ENCODE peak calls at places on chromosome 5, in ten cellular contexts. N, J, X, T, D, E, L, U, W and A are unnamed samples.

GRCh38 chr5:115465416-115465815 is 79.2 kb downstream of the FEM1C start:
- DNase-seq in N (no peak), J (no peak), X (no peak), T (no peak), D (no peak), E (no peak), L (no peak), U (peak), W (no peak), A (peak)

GRCh38 chr5:72522607-72523006 is 15.4 kb upstream of the ZNF366 start:
- DNase-seq in N (no peak), J (no peak), X (no peak), T (no peak), D (no peak), E (no peak), L (no peak), U (no peak), W (no peak), A (no peak)

GRCh38 chr5:22372376-22372775 is 480.8 kb downstream of the CDH12 start:
- DNase-seq in N (no peak), J (no peak), X (no peak), T (peak), D (no peak), E (no peak), L (no peak), U (peak), W (no peak), A (no peak)

GRCh38 chr5:38013107-38013506 is 173.3 kb upstream of the GDNF start:
- DNase-seq in N (no peak), J (no peak), X (no peak), T (no peak), D (no peak), E (no peak), L (no peak), U (no peak), W (no peak), A (no peak)

GRCh38 chr5:170441385-170441784 is 52.2 kb upstream of the KCNMB1 start:
- DNase-seq in N (no peak), J (no peak), X (no peak), T (no peak), D (no peak), E (no peak), L (no peak), U (no peak), W (peak), A (no peak)

GRCh38 chr5:10018670-10019069 is 231.0 kb downstream of the ATPSCKMT start:
- DNase-seq in N (peak), J (no peak), X (no peak), T (peak), D (peak), E (no peak), L (no peak), U (peak), W (no peak), A (peak)

GRCh38 chr5:166251786-166252185 is 2039.7 kb upstream of the WWC1 start:
- DNase-seq in N (no peak), J (no peak), X (no peak), T (no peak), D (no peak), E (no peak), L (no peak), U (no peak), W (no peak), A (no peak)

GRCh38 chr5:27241564-27242257 is 203.3 kb upstream of the CDH9 start:
- DNase-seq in N (peak), J (no peak), X (no peak), T (peak), D (peak), E (no peak), L (no peak), U (peak), W (no peak), A (peak)

GRCh38 chr5:108315829-108316228 is 66.1 kb downstream of the FBXL17 start:
- DNase-seq in N (no peak), J (no peak), X (no peak), T (no peak), D (no peak), E (no peak), L (no peak), U (no peak), W (no peak), A (no peak)

GRCh38 chr5:6583049-6583880 is 49.6 kb downstream of the NSUN2 start:
- DNase-seq in N (no peak), J (peak), X (no peak), T (peak), D (no peak), E (peak), L (peak), U (no peak), W (no peak), A (peak)

GRCh38 chr5:116013207-116013777 is 19.0 kb upstream of the ARL14EPL start:
- DNase-seq in N (no peak), J (no peak), X (no peak), T (peak), D (no peak), E (no peak), L (no peak), U (peak), W (no peak), A (no peak)

GRCh38 chr5:59328801-59329296 is 564.7 kb downstream of the PDE4D start:
- DNase-seq in N (no peak), J (no peak), X (no peak), T (peak), D (peak), E (no peak), L (peak), U (peak), W (no peak), A (peak)

GRCh38 chr5:63400079-63400478 is 562.2 kb downstream of the HTR1A start:
- DNase-seq in N (no peak), J (no peak), X (no peak), T (no peak), D (no peak), E (no peak), L (peak), U (no peak), W (no peak), A (no peak)

GRCh38 chr5:177595991-177596774 is 3.7 kb upstream of the B4GALT7 start:
- DNase-seq in N (no peak), J (no peak), X (no peak), T (no peak), D (no peak), E (no peak), L (no peak), U (no peak), W (no peak), A (no peak)

GRCh38 chr5:68141494-68141893 is 74.1 kb upstream of the PIK3R1 start:
- DNase-seq in N (no peak), J (no peak), X (no peak), T (no peak), D (peak), E (no peak), L (no peak), U (peak), W (no peak), A (peak)

GRCh38 chr5:15691536-15691935 is 191.6 kb downstream of the FBXL7 start:
- DNase-seq in N (peak), J (no peak), X (no peak), T (no peak), D (no peak), E (no peak), L (no peak), U (peak), W (no peak), A (peak)

GRCh38 chr5:96794757-96795156 is 13.0 kb downstream of the ERAP1 start:
- DNase-seq in N (no peak), J (no peak), X (no peak), T (no peak), D (no peak), E (no peak), L (no peak), U (no peak), W (no peak), A (no peak)

GRCh38 chr5:147223951-147224791 is 10.7 kb upstream of the STK32A start:
- DNase-seq in N (peak), J (no peak), X (no peak), T (peak), D (peak), E (peak), L (peak), U (peak), W (no peak), A (peak)

GRCh38 chr5:94031631-94032030 is 290.2 kb upstream of the POU5F2 start:
- DNase-seq in N (peak), J (no peak), X (no peak), T (peak), D (no peak), E (peak), L (no peak), U (peak), W (no peak), A (peak)

GRCh38 chr5:98042961-98043360 is 730.5 kb upstream of the RGMB start:
- DNase-seq in N (no peak), J (no peak), X (no peak), T (no peak), D (no peak), E (no peak), L (no peak), U (no peak), W (no peak), A (no peak)

GRCh38 chr5:9888517-9888916 is 258.4 kb upstream of the TAS2R1 start:
- DNase-seq in N (peak), J (no peak), X (no peak), T (peak), D (peak), E (no peak), L (no peak), U (peak), W (no peak), A (peak)

GRCh38 chr5:68046445-68046844 is 169.1 kb upstream of the PIK3R1 start:
- DNase-seq in N (peak), J (no peak), X (no peak), T (peak), D (peak), E (no peak), L (no peak), U (peak), W (no peak), A (peak)

GRCh38 chr5:13553896-13554295 is 390.6 kb downstream of the DNAH5 start:
- DNase-seq in N (no peak), J (no peak), X (no peak), T (no peak), D (peak), E (no peak), L (peak), U (peak), W (no peak), A (no peak)

GRCh38 chr5:141359790-141360426 is at the start of gene PCDHGB2:
- DNase-seq in N (no peak), J (peak), X (no peak), T (peak), D (no peak), E (no peak), L (peak), U (peak), W (no peak), A (peak)
- TF ChIP-seq CTCF in N (peak), J (peak), X (no peak), T (peak), D (peak), E (no peak), L (peak), U (peak), W (no peak), A (peak)

GRCh38 chr5:39253211-39253610 is 33.8 kb upstream of the FYB1 start:
- DNase-seq in N (no peak), J (no peak), X (no peak), T (peak), D (no peak), E (no peak), L (no peak), U (peak), W (no peak), A (no peak)

GRCh38 chr5:39257554-39257953 is 38.2 kb upstream of the FYB1 start:
- DNase-seq in N (no peak), J (no peak), X (no peak), T (no peak), D (no peak), E (no peak), L (no peak), U (no peak), W (no peak), A (no peak)

GRCh38 chr5:39255406-39255805 is 36.0 kb upstream of the FYB1 start:
- DNase-seq in N (no peak), J (no peak), X (no peak), T (no peak), D (no peak), E (no peak), L (no peak), U (no peak), W (no peak), A (no peak)

GRCh38 chr5:39260095-39260494 is 40.7 kb upstream of the FYB1 start:
- DNase-seq in N (no peak), J (no peak), X (no peak), T (no peak), D (no peak), E (no peak), L (no peak), U (no peak), W (no peak), A (no peak)

DNA sequence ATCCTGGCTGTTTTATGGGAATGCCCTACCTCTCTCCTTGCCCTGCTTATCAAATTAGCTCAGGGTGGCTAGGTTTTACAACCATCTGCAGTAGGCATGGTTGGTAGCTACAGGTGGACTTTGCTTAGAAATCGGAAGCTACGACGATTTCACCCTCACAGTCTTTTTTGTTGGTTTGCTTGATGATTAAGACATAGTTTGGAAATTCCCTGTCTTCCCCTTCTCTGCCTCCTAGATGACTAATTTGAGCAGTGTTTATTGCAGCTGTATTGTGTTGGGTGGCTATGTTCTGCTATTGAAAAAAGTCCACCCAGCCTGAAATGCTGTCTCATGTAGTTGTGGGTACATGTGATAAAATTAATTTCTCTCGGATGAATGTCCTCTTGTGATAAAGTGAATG is 37.1 kb upstream of the FYB1 start:
- DNase-seq in N (peak), J (peak), X (no peak), T (peak), D (peak), E (no peak), L (no peak), U (peak), W (no peak), A (peak)
- H3K4me3 ChIP-seq in N (no peak), J (no peak), X (peak), T (no peak), D (peak), E (no peak), L (no peak), U (no peak), W (no peak), A (no peak)

GRCh38 chr5:133297293-133297692 is 245.5 kb downstream of the HSPA4 start:
- DNase-seq in N (no peak), J (no peak), X (no peak), T (no peak), D (no peak), E (no peak), L (no peak), U (no peak), W (no peak), A (no peak)

GRCh38 chr5:133294380-133294779 is 242.6 kb downstream of the HSPA4 start:
- DNase-seq in N (no peak), J (no peak), X (no peak), T (no peak), D (no peak), E (no peak), L (no peak), U (no peak), W (no peak), A (no peak)

GRCh38 chr5:133293953-133294352 is 242.1 kb downstream of the HSPA4 start:
- DNase-seq in N (no peak), J (no peak), X (no peak), T (no peak), D (no peak), E (no peak), L (no peak), U (no peak), W (no peak), A (peak)

GRCh38 chr5:133296624-133297023 is 244.8 kb downstream of the HSPA4 start:
- DNase-seq in N (no peak), J (no peak), X (no peak), T (no peak), D (no peak), E (no peak), L (no peak), U (no peak), W (no peak), A (no peak)

DNA sequence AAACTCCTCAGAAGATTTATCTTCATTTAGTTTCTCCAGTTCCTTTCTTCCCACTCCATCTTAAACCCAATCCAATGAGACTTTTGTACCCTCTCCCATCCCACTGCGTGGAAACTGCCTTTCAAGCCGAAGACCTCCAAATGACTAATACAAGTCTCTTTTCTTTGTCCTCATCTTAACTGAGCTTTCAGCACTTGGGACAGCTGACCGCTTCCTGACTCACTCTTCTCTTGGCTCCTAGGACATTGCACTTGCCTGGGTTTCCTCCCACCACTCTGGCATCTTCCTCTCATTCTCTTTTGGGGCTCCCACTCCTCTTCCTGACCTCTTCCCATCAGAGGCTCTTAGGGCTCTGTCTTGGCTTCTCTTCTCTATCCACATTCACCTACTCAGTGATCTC is 243.7 kb downstream of the HSPA4 start:
- DNase-seq in N (no peak), J (no peak), X (no peak), T (peak), D (peak), E (no peak), L (peak), U (peak), W (no peak), A (peak)
- TF ChIP-seq CTCF in N (no peak), J (no peak), X (no peak), T (no peak), D (no peak), E (no peak), L (no peak), U (no peak), W (no peak), A (no peak)

GRCh38 chr5:44225231-44226160 is 163.7 kb downstream of the FGF10 start:
- DNase-seq in N (no peak), J (no peak), X (no peak), T (no peak), D (no peak), E (no peak), L (no peak), U (peak), W (no peak), A (no peak)
- H3K4me3 ChIP-seq in N (no peak), J (no peak), X (no peak), T (no peak), D (no peak), E (no peak), L (no peak), U (no peak), W (no peak), A (no peak)

GRCh38 chr5:50730336-50730735 is 63.9 kb downstream of the PARP8 start:
- DNase-seq in N (no peak), J (no peak), X (no peak), T (no peak), D (no peak), E (no peak), L (no peak), U (no peak), W (no peak), A (no peak)
- TF ChIP-seq CTCF in N (no peak), J (no peak), X (no peak), T (no peak), D (no peak), E (no peak), L (no peak), U (no peak), W (no peak), A (no peak)